ENCODE peak calls at places on chromosomes 3 and 15, in five cellular contexts. One of them, this sample, is unnamed.

GRCh38 chr15:29331669-29332068 is 62.0 kb upstream of the NSMCE3 start:
- DNase-seq in A549: no peak
- DNase-seq in fibroblast of lung: no peak
- DNase-seq in cardiac muscle cell: no peak
- DNase-seq in PC-9: no peak
- DNase-seq in this sample: no peak

GRCh38 chr15:93179072-93179471 is 90.1 kb upstream of the RGMA start:
- DNase-seq in A549: peak
- DNase-seq in fibroblast of lung: no peak
- DNase-seq in cardiac muscle cell: peak
- DNase-seq in PC-9: no peak
- DNase-seq in this sample: no peak

GRCh38 chr3:59388555-59389280 is 338.9 kb upstream of the CFAP20DC start:
- DNase-seq in A549: no peak
- DNase-seq in fibroblast of lung: no peak
- DNase-seq in cardiac muscle cell: no peak
- DNase-seq in PC-9: no peak
- DNase-seq in this sample: peak

GRCh38 chr3:88460369-88460768 is 310.6 kb downstream of the C3orf38 start:
- DNase-seq in A549: no peak
- DNase-seq in fibroblast of lung: no peak
- DNase-seq in cardiac muscle cell: no peak
- DNase-seq in PC-9: no peak
- DNase-seq in this sample: no peak

GRCh38 chr15:44537728-44538240 is 837 bp downstream of the EIF3J start:
- DNase-seq in A549: peak
- DNase-seq in fibroblast of lung: peak
- DNase-seq in cardiac muscle cell: no peak
- DNase-seq in PC-9: no peak
- DNase-seq in this sample: peak

GRCh38 chr3:23637339-23637738 is 168.4 kb upstream of the UBE2E1 start:
- DNase-seq in A549: no peak
- DNase-seq in fibroblast of lung: no peak
- DNase-seq in cardiac muscle cell: no peak
- DNase-seq in PC-9: no peak
- DNase-seq in this sample: no peak

GRCh38 chr3:125002414-125002811 is 53.4 kb downstream of the HEG1 start:
- DNase-seq in A549: no peak
- DNase-seq in fibroblast of lung: no peak
- DNase-seq in cardiac muscle cell: peak
- DNase-seq in PC-9: no peak
- DNase-seq in this sample: no peak

GRCh38 chr3:70433091-70433490 is 120.7 kb upstream of the MDFIC2 start:
- DNase-seq in A549: no peak
- DNase-seq in fibroblast of lung: peak
- DNase-seq in cardiac muscle cell: no peak
- DNase-seq in PC-9: no peak
- DNase-seq in this sample: no peak

GRCh38 chr3:109098245-109098644 is 19.7 kb downstream of the MORC1 start:
- DNase-seq in A549: peak
- DNase-seq in fibroblast of lung: no peak
- DNase-seq in cardiac muscle cell: peak
- DNase-seq in PC-9: no peak
- DNase-seq in this sample: peak

DNA sequence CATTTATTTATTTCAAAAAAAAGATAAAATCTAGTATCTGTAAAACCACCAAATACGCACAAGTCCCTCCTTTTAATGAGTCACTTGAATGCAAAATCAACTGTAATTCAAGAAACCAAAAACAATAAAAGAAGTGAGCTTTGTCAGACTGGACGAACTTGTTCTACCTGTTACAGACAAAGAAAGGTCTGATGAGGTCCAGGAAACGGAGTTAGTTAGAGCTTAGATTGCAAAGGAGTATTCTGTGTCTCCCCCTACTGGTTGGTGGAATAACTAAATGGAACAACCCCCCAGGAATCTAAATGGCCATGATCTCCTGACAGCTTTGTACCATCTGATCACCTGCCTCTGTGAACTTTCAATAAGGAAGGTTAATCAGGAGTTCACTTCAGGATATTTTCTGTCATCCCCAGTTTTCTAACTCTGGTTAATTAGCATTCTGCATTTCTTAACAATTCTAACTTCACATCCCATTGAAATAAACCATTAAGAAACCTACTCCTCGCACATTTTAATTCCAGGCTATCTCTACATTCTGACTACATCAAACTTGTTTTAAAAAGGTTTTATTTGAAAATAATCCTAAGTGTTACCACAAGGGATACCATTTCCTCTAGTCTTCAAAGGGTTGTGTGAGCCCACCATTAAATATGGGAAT is 333.0 kb upstream of the SATB1 start:
- DNase-seq in A549: peak
- DNase-seq in fibroblast of lung: no peak
- DNase-seq in cardiac muscle cell: peak
- DNase-seq in PC-9: peak
- DNase-seq in this sample: peak
- TF ChIP-seq CTCF in A549: peak
- TF ChIP-seq CTCF in fibroblast of lung: no peak
- TF ChIP-seq CTCF in cardiac muscle cell: peak
- TF ChIP-seq CTCF in PC-9: peak
- TF ChIP-seq CTCF in this sample: peak

DNA sequence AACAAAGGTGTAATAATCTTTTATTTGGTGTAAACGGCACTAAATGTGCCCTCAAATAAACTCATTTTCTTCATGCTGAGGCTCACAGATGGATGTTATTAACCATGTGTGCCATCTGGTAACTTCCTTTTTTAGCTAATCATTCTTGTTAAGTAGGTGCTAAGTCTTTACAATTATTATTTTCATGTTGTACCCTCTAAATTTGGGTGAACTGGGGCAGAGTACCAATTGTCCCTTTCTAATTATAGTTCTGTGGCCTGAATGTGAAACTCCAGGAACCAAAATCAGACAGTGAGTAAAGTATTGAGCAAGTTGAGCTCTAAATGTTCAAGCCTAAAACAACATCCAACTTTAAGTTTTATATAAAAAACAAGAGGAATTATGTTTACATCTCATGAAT is 220.7 kb upstream of the CADM2 start:
- DNase-seq in A549: no peak
- DNase-seq in fibroblast of lung: no peak
- DNase-seq in cardiac muscle cell: no peak
- DNase-seq in PC-9: no peak
- DNase-seq in this sample: no peak
- H3K27ac ChIP-seq in A549: no peak
- H3K27ac ChIP-seq in fibroblast of lung: no peak
- H3K27ac ChIP-seq in cardiac muscle cell: no peak
- H3K27ac ChIP-seq in PC-9: no peak
- H3K27ac ChIP-seq in this sample: no peak

DNA sequence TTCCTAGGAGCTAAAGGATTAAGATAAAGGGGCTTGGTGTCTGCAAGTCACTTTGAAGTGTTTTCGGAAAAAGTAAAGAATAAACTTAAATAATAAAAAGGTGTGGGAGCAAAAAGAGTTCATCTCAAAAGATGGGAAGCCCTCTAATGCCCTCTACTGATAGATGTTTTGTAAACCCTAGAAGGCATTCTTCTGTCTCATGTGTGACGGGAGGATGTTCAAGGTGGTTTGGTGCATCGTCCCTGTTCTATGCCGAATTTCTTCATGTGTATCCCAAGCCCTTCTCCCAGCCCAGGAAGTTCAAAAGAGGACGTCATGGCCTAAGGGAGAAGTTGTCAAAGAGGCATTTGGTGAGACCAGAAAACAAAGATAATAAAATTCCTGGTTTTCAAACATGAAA is 37.2 kb downstream of the CCK start:
- DNase-seq in A549: peak
- DNase-seq in fibroblast of lung: no peak
- DNase-seq in cardiac muscle cell: no peak
- DNase-seq in PC-9: peak
- DNase-seq in this sample: peak
- TF ChIP-seq CTCF in A549: peak
- TF ChIP-seq CTCF in fibroblast of lung: peak
- TF ChIP-seq CTCF in cardiac muscle cell: peak
- TF ChIP-seq CTCF in PC-9: peak
- TF ChIP-seq CTCF in this sample: no peak

DNA sequence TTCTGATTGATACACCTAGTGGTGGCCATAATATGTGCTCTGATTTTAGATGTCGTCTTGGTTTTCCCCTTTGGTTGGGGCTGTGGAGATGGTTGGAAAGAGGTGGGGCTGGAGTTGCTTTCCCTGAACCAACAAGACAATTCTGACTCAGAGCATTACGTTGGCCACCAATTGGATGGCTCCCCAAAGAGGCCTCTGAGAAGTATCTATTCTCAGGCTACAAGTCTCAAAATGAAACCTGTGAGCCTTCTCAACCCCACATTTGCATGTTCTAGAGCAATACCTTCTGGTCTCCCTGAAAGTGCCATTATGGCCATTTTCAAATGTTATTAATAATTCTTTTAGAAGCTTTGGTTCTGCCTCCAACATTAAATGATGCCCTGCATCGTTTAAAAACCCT is 188.4 kb upstream of the WNT5A start:
- DNase-seq in A549: no peak
- DNase-seq in fibroblast of lung: no peak
- DNase-seq in cardiac muscle cell: no peak
- DNase-seq in PC-9: no peak
- DNase-seq in this sample: no peak
- H3K27ac ChIP-seq in A549: no peak
- H3K27ac ChIP-seq in fibroblast of lung: no peak
- H3K27ac ChIP-seq in cardiac muscle cell: no peak
- H3K27ac ChIP-seq in PC-9: no peak
- H3K27ac ChIP-seq in this sample: no peak

DNA sequence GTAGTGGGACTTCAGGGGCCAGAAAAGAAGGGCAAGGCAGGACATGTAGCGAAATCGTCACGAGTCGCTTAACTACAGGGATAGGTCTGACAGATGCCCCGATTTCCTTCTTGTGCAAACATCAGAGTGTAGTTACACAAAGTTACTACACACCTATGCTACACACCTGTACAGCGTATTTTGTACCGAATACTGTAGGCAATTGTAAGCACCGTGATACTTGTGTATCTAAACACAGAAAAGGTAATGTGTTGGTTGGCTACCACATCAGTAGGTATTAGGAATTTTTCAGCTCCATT is 515 bp upstream of the MTHFS start:
- DNase-seq in A549: no peak
- DNase-seq in fibroblast of lung: peak
- DNase-seq in cardiac muscle cell: no peak
- DNase-seq in PC-9: no peak
- DNase-seq in this sample: no peak
- TF ChIP-seq CTCF in A549: no peak
- TF ChIP-seq CTCF in fibroblast of lung: no peak
- TF ChIP-seq CTCF in cardiac muscle cell: no peak
- TF ChIP-seq CTCF in PC-9: no peak
- TF ChIP-seq CTCF in this sample: no peak

DNA sequence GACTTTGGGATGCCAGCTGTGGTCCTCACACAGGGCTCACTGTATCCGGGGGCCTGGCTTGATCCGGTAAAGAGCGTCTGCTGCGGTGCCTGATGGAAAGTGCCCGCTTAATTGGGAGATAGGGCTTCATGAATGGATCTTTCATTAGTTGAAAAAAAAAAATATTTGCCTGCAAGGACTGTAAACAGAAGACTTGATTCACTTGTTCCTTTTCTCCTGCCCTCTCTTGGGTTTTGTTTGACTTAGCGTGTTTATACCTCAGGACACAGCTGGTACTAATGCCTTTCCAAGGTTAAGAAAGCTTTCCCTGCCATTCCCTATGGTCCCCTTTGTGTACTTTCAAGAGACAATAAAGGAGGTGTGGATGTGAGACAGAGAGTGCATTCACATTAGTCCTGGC is 493.3 kb downstream of the LPP start:
- DNase-seq in A549: no peak
- DNase-seq in fibroblast of lung: no peak
- DNase-seq in cardiac muscle cell: no peak
- DNase-seq in PC-9: peak
- DNase-seq in this sample: no peak
- H3K27ac ChIP-seq in A549: no peak
- H3K27ac ChIP-seq in fibroblast of lung: no peak
- H3K27ac ChIP-seq in cardiac muscle cell: no peak
- H3K27ac ChIP-seq in PC-9: no peak
- H3K27ac ChIP-seq in this sample: no peak

GRCh38 chr15:33994005-33994615 is 25.8 kb downstream of the CHRM5 start:
- DNase-seq in A549: peak
- DNase-seq in fibroblast of lung: peak
- DNase-seq in cardiac muscle cell: peak
- DNase-seq in PC-9: no peak
- DNase-seq in this sample: no peak
- TF ChIP-seq CTCF in A549: peak
- TF ChIP-seq CTCF in fibroblast of lung: peak
- TF ChIP-seq CTCF in cardiac muscle cell: peak
- TF ChIP-seq CTCF in PC-9: peak
- TF ChIP-seq CTCF in this sample: no peak

GRCh38 chr3:190442240-190442639 is 7.5 kb downstream of the TMEM207 start:
- DNase-seq in A549: no peak
- DNase-seq in fibroblast of lung: no peak
- DNase-seq in cardiac muscle cell: no peak
- DNase-seq in PC-9: no peak
- DNase-seq in this sample: no peak

GRCh38 chr3:190444576-190445145 is 5.0 kb downstream of the TMEM207 start:
- DNase-seq in A549: no peak
- DNase-seq in fibroblast of lung: no peak
- DNase-seq in cardiac muscle cell: no peak
- DNase-seq in PC-9: no peak
- DNase-seq in this sample: no peak

GRCh38 chr3:190446492-190447301 is 3.0 kb downstream of the TMEM207 start:
- DNase-seq in A549: no peak
- DNase-seq in fibroblast of lung: no peak
- DNase-seq in cardiac muscle cell: no peak
- DNase-seq in PC-9: peak
- DNase-seq in this sample: no peak

GRCh38 chr3:190443257-190443656 is 6.4 kb downstream of the TMEM207 start:
- DNase-seq in A549: peak
- DNase-seq in fibroblast of lung: peak
- DNase-seq in cardiac muscle cell: no peak
- DNase-seq in PC-9: no peak
- DNase-seq in this sample: no peak

GRCh38 chr3:190444036-190444435 is 5.7 kb downstream of the TMEM207 start:
- DNase-seq in A549: no peak
- DNase-seq in fibroblast of lung: no peak
- DNase-seq in cardiac muscle cell: no peak
- DNase-seq in PC-9: no peak
- DNase-seq in this sample: no peak
- H3K27ac ChIP-seq in A549: no peak
- H3K27ac ChIP-seq in fibroblast of lung: no peak
- H3K27ac ChIP-seq in cardiac muscle cell: no peak
- H3K27ac ChIP-seq in PC-9: no peak
- H3K27ac ChIP-seq in this sample: no peak

GRCh38 chr3:134083626-134084229 is 54.0 kb upstream of the SLCO2A1 start:
- DNase-seq in A549: no peak
- DNase-seq in fibroblast of lung: no peak
- DNase-seq in cardiac muscle cell: no peak
- DNase-seq in PC-9: no peak
- DNase-seq in this sample: no peak
- TF ChIP-seq CTCF in A549: no peak
- TF ChIP-seq CTCF in fibroblast of lung: no peak
- TF ChIP-seq CTCF in cardiac muscle cell: no peak
- TF ChIP-seq CTCF in PC-9: no peak
- TF ChIP-seq CTCF in this sample: no peak

This sample was measured in RWPE1.